ENCODE peak calls at places on chromosome 12, in ten cellular contexts. G, Z, P, C, T, A, Y, R, J and K are unnamed samples.

GRCh38 chr12:51751657-51752056 is 96.9 kb downstream of the FIGNL2 start:
- DNase-seq in G (no peak), Z (no peak), P (no peak), C (peak; percentile 11), T (no peak), A (no peak), Y (no peak), R (no peak), J (no peak), K (no peak)

GRCh38 chr12:20058068-20058467 is 310.3 kb upstream of the PDE3A start:
- DNase-seq in G (no peak), Z (no peak), P (no peak), C (no peak), T (no peak), A (no peak), Y (no peak), R (no peak), J (no peak), K (no peak)

GRCh38 chr12:13203028-13203922 is 6.7 kb downstream of the EMP1 start:
- DNase-seq in G (no peak), Z (no peak), P (no peak), C (no peak), T (peak; percentile 41), A (peak; percentile 64), Y (no peak), R (no peak), J (peak; percentile 93), K (no peak)

GRCh38 chr12:13339538-13339937 is 143.0 kb downstream of the EMP1 start:
- DNase-seq in G (no peak), Z (no peak), P (peak; percentile 83), C (no peak), T (no peak), A (no peak), Y (peak; percentile 16), R (peak; percentile 36), J (no peak), K (peak; percentile 7)

GRCh38 chr12:95880895-95881294 is 22.1 kb downstream of the SNRPF start:
- DNase-seq in G (no peak), Z (no peak), P (no peak), C (no peak), T (no peak), A (no peak), Y (no peak), R (no peak), J (no peak), K (no peak)

GRCh38 chr12:18153826-18154225 is 63.8 kb upstream of the RERGL start:
- DNase-seq in G (no peak), Z (no peak), P (no peak), C (no peak), T (no peak), A (no peak), Y (no peak), R (no peak), J (no peak), K (no peak)

GRCh38 chr12:32120419-32120818 is 13.8 kb downstream of the BICD1 start:
- DNase-seq in G (no peak), Z (no peak), P (no peak), C (peak; percentile 40), T (no peak), A (no peak), Y (no peak), R (peak; percentile 59), J (no peak), K (no peak)

GRCh38 chr12:63977441-63977840 is 132.9 kb downstream of the SRGAP1 start:
- DNase-seq in G (no peak), Z (no peak), P (no peak), C (no peak), T (no peak), A (no peak), Y (no peak), R (no peak), J (no peak), K (no peak)

GRCh38 chr12:47576256-47576655 is 129.6 kb downstream of the RPAP3 start:
- DNase-seq in G (peak; percentile 7), Z (no peak), P (no peak), C (no peak), T (no peak), A (no peak), Y (no peak), R (no peak), J (peak; percentile 80), K (no peak)

GRCh38 chr12:21644516-21644915 is 13.1 kb downstream of the LDHB start:
- DNase-seq in G (no peak), Z (no peak), P (no peak), C (no peak), T (no peak), A (no peak), Y (no peak), R (no peak), J (no peak), K (no peak)

GRCh38 chr12:21642707-21643389 is 14.8 kb downstream of the LDHB start:
- DNase-seq in G (no peak), Z (no peak), P (no peak), C (peak; percentile 31), T (no peak), A (no peak), Y (no peak), R (no peak), J (no peak), K (no peak)

GRCh38 chr12:21647179-21647578 is 10.5 kb downstream of the LDHB start:
- DNase-seq in G (no peak), Z (no peak), P (no peak), C (no peak), T (no peak), A (no peak), Y (no peak), R (no peak), J (no peak), K (no peak)

GRCh38 chr12:21648378-21648777 is 9.3 kb downstream of the LDHB start:
- DNase-seq in G (no peak), Z (no peak), P (no peak), C (no peak), T (no peak), A (no peak), Y (no peak), R (no peak), J (peak; percentile 48), K (no peak)

DNA sequence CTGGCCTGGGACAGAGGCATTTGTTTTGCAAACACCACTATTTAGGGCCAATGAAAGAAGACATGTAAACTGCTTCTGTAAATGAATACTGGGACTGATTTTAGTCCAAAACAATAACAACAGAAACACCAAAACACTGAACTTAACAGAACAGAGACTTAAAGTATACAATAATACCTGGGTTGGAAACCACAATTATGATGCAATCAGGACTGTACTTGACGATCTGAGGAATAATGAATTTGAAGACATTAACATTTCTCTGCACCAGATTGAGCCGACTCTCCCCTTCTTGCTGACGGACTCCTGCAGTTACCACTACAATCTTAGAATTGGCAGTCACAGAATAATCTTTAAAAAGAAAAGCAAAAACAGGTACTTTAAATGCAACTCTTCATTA is 13.9 kb downstream of the LDHB start:
- DNase-seq in G (no peak), Z (no peak), P (no peak), C (no peak), T (no peak), A (no peak), Y (no peak), R (no peak), J (no peak), K (no peak)
- H3K36me3 ChIP-seq in G (peaks cover 96% of the 10 kb centered on the region), Z (peaks cover 5% of the 10 kb centered on the region), P (peaks cover 3% of the 10 kb centered on the region), C (peaks cover 42% of the 10 kb centered on the region), T (peaks cover 61% of the 10 kb centered on the region), A (peaks cover 77% of the 10 kb centered on the region), Y (peaks cover 71% of the 10 kb centered on the region), R (peaks cover 8% of the 10 kb centered on the region), J (peaks cover 87% of the 10 kb centered on the region), K (peaks cover 46% of the 10 kb centered on the region)

DNA sequence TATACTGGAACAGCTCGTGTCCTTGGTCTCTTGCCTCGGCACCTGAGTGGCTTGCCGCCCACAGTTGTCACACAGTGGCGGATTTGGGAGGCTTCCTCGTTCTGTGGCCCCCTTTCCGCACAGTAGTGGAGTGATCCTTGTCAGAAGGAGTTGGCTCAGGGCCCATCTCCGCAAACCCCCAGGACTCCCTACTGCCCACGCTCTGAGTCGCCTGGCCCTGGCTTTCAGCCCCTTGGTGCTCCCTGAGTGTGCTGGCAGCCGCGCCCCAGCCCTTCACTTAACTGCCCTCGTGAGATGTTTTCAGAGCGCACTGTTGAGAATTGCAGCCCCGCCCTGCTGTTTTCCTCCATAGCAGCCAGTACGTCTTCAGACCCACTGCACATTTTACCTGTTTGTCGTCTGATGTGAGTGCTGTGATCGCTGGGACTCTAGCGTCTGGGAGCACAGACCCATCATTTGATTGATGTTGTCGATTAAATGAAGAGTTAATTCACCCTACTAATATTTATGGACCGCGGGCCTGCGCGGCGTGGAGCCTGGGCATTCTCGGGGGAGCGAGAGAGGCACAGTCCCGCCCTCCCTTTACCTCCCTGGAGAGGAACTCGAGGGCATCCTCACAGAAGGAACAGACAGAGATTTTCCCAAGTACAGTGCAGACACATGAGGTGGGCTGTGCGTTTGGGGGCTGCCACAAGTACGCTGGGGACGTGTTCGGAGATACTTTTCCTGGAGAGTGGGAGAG is 91.8 kb downstream of the DDX51 start:
- DNase-seq in G (no peak), Z (no peak), P (no peak), C (no peak), T (no peak), A (no peak), Y (no peak), R (no peak), J (no peak), K (no peak)
- H3K36me3 ChIP-seq in G (peaks cover 88% of the 10 kb centered on the region), Z (peaks cover 35% of the 10 kb centered on the region), P (peaks cover 6% of the 10 kb centered on the region), C (peaks cover 69% of the 10 kb centered on the region), T (peaks cover 49% of the 10 kb centered on the region), A (peaks cover 92% of the 10 kb centered on the region), Y (peaks cover 47% of the 10 kb centered on the region), R (peaks cover 9% of the 10 kb centered on the region), J (peaks cover 85% of the 10 kb centered on the region), K (peaks cover 64% of the 10 kb centered on the region)

DNA sequence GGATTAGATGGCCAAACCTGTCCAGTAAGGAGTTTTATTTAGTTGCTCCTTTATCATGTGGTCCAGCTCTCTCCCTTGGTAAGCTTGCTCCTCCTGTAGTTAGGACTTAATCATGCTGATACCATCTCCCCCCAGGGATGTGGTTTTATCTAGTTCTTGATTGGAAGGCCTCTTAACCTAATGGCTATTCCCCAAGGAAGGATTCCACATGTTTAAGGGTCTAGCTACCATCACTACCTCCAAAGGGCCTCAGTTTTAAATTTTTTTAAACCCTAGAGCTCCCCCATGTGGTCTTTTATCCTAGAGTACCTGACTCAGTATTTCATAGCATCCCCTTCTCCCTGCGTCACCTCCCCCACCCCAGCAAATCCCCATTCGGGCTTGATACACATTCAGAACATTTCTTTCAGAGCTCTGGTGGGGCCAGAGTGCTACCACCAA is 22.5 kb downstream of the MAP3K12 start:
- DNase-seq in G (no peak), Z (no peak), P (no peak), C (no peak), T (no peak), A (no peak), Y (no peak), R (no peak), J (peak; percentile 70), K (no peak)
- H3K36me3 ChIP-seq in G (peaks cover 98% of the 10 kb centered on the region), Z (peaks cover 40% of the 10 kb centered on the region), P (no peaks in the 10 kb centered on the region), C (peaks cover 76% of the 10 kb centered on the region), T (peaks cover 79% of the 10 kb centered on the region), A (peaks cover 100% of the 10 kb centered on the region), Y (peaks cover 80% of the 10 kb centered on the region), R (peaks cover 17% of the 10 kb centered on the region), J (peaks cover 96% of the 10 kb centered on the region), K (peaks cover 90% of the 10 kb centered on the region)

GRCh38 chr12:122079038-122079531 is 529 bp downstream of the MLXIP start:
- DNase-seq in G (peak; percentile 28), Z (peak; percentile 37), P (no peak), C (no peak), T (peak; percentile 43), A (peak; percentile 48), Y (no peak), R (no peak), J (peak; percentile 86), K (no peak)
- H3K36me3 ChIP-seq in G (peaks cover 6% of the 10 kb centered on the region), Z (no peaks in the 10 kb centered on the region), P (no peaks in the 10 kb centered on the region), C (peaks cover 4% of the 10 kb centered on the region), T (no peaks in the 10 kb centered on the region), A (peaks cover 13% of the 10 kb centered on the region), Y (peaks cover 4% of the 10 kb centered on the region), R (peaks cover 2% of the 10 kb centered on the region), J (peaks cover 4% of the 10 kb centered on the region), K (peaks cover 4% of the 10 kb centered on the region)